ENCODE peak calls at places on chromosomes 7 and 10, in seven cellular contexts. One of them, this sample, is unnamed.
A peak's percentile ranks its signal among the peaks of the same experiment; 100 is the strongest.

GRCh38 chr10:128036011-128036615 is 90.1 kb downstream of the MKI67 start:
- DNase-seq in fibroblast of lung: no peak
- DNase-seq in tibial nerve: no peak
- DNase-seq in mammary epithelial cell: no peak
- DNase-seq in cardiac muscle cell: no peak
- DNase-seq in aorta: peak; percentile 34
- DNase-seq in heart left ventricle: no peak
- DNase-seq in this sample: no peak

GRCh38 chr7:111958889-111959288 is 247.3 kb downstream of the DOCK4 start:
- DNase-seq in aorta: no peak
- DNase-seq in heart left ventricle: no peak
- DNase-seq in cardiac muscle cell: no peak
- DNase-seq in tibial nerve: no peak
- DNase-seq in mammary epithelial cell: peak; percentile 30
- DNase-seq in fibroblast of lung: no peak
- DNase-seq in this sample: peak; percentile 74

GRCh38 chr7:150926066-150926465 is 52.1 kb downstream of the KCNH2 start:
- DNase-seq in aorta: no peak
- DNase-seq in fibroblast of lung: no peak
- DNase-seq in heart left ventricle: no peak
- DNase-seq in tibial nerve: no peak
- DNase-seq in mammary epithelial cell: no peak
- DNase-seq in cardiac muscle cell: no peak
- DNase-seq in this sample: no peak

GRCh38 chr10:29865700-29866355 is 193.6 kb downstream of the JCAD start:
- DNase-seq in mammary epithelial cell: peak; percentile 56
- DNase-seq in fibroblast of lung: no peak
- DNase-seq in aorta: no peak
- DNase-seq in heart left ventricle: no peak
- DNase-seq in cardiac muscle cell: no peak
- DNase-seq in tibial nerve: no peak
- DNase-seq in this sample: no peak

GRCh38 chr10:76553700-76554470 is 1083.7 kb downstream of the KCNMA1 start:
- DNase-seq in tibial nerve: no peak
- DNase-seq in mammary epithelial cell: no peak
- DNase-seq in cardiac muscle cell: peak; percentile 16
- DNase-seq in aorta: no peak
- DNase-seq in fibroblast of lung: no peak
- DNase-seq in heart left ventricle: no peak
- DNase-seq in this sample: peak; percentile 22

GRCh38 chr10:58796834-58797233 is 284.2 kb downstream of the BICC1 start:
- DNase-seq in mammary epithelial cell: no peak
- DNase-seq in cardiac muscle cell: no peak
- DNase-seq in tibial nerve: no peak
- DNase-seq in aorta: no peak
- DNase-seq in fibroblast of lung: no peak
- DNase-seq in heart left ventricle: no peak
- DNase-seq in this sample: no peak

GRCh38 chr10:74718208-74718607 is 108.2 kb upstream of the KAT6B start:
- DNase-seq in fibroblast of lung: no peak
- DNase-seq in mammary epithelial cell: no peak
- DNase-seq in cardiac muscle cell: no peak
- DNase-seq in heart left ventricle: no peak
- DNase-seq in tibial nerve: no peak
- DNase-seq in aorta: no peak
- DNase-seq in this sample: no peak

GRCh38 chr7:118072893-118073674 is 110.9 kb upstream of the LSM8 start:
- DNase-seq in mammary epithelial cell: peak; percentile 91
- DNase-seq in tibial nerve: no peak
- DNase-seq in heart left ventricle: no peak
- DNase-seq in fibroblast of lung: no peak
- DNase-seq in cardiac muscle cell: no peak
- DNase-seq in aorta: no peak
- DNase-seq in this sample: no peak

GRCh38 chr10:30434273-30435067 is 486 bp downstream of the MAP3K8 start:
- DNase-seq in cardiac muscle cell: peak; percentile 94
- DNase-seq in aorta: peak; percentile 96
- DNase-seq in heart left ventricle: peak; percentile 86
- DNase-seq in fibroblast of lung: peak; percentile 85
- DNase-seq in mammary epithelial cell: peak; percentile 69
- DNase-seq in tibial nerve: peak; percentile 86
- DNase-seq in this sample: peak; percentile 17

GRCh38 chr10:71771821-71772617 is 1.3 kb downstream of the VSIR start:
- DNase-seq in fibroblast of lung: peak; percentile 64
- DNase-seq in cardiac muscle cell: peak; percentile 88
- DNase-seq in aorta: peak; percentile 91
- DNase-seq in heart left ventricle: peak; percentile 84
- DNase-seq in mammary epithelial cell: peak; percentile 78
- DNase-seq in tibial nerve: no peak
- DNase-seq in this sample: no peak

GRCh38 chr10:103645141-103646054 is 151.9 kb downstream of the NEURL1 start:
- DNase-seq in tibial nerve: no peak
- DNase-seq in aorta: peak; percentile 91
- DNase-seq in cardiac muscle cell: peak; percentile 94
- DNase-seq in fibroblast of lung: peak; percentile 92
- DNase-seq in mammary epithelial cell: peak; percentile 73
- DNase-seq in heart left ventricle: peak; percentile 58
- DNase-seq in this sample: no peak

GRCh38 chr7:135683609-135684008 is 21.3 kb downstream of the STMP1 start:
- DNase-seq in cardiac muscle cell: no peak
- DNase-seq in aorta: no peak
- DNase-seq in fibroblast of lung: no peak
- DNase-seq in heart left ventricle: no peak
- DNase-seq in tibial nerve: no peak
- DNase-seq in mammary epithelial cell: peak; percentile 79
- DNase-seq in this sample: no peak

DNA sequence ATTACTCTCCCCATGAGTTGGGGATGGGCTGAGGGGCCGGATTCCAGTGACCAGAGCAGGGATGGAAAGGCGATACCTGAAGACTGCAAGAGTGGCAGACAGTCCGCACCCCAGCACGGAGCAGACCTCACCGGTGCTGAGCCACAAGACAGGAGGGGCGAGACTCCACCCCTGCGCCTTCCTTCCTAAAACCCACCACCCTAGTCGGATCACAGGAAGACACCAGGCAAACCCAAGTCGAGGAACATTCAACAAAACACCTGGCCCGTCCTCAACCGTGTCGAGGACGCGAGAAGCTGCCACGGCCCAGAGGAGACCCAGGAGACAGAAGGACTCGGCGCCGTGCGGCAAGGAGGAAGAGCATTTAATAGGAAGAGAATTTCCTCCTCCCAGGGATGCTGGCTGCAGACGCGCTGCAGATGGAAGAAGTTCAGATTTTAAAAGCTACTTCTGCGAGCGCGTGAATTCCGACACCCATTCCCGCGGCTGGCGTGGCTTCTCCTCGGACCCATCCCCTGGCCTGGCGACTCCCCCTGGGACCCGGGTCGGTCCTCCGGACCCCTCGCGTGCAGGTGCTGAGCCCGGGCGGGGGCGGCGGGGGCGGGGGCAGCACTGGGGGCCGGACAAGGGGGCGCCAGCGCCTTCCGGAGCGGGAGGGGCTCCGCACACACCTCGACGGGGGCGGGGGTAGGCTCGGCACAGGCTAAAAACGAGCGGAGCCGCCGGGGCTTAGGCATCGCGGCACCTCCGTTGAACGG is 573 bp upstream of the UTF1 start:
- DNase-seq in aorta: no peak
- DNase-seq in mammary epithelial cell: no peak
- DNase-seq in heart left ventricle: no peak
- DNase-seq in cardiac muscle cell: no peak
- DNase-seq in tibial nerve: no peak
- DNase-seq in fibroblast of lung: no peak
- DNase-seq in this sample: no peak
- H3K4me3 ChIP-seq in aorta: no peak overlapping the region
- H3K4me3 ChIP-seq in mammary epithelial cell: no peak overlapping the region
- H3K4me3 ChIP-seq in heart left ventricle: no peak overlapping the region
- H3K4me3 ChIP-seq in cardiac muscle cell: peak overlapping the region; percentile 12
- H3K4me3 ChIP-seq in tibial nerve: no peak overlapping the region
- H3K4me3 ChIP-seq in fibroblast of lung: no peak overlapping the region
- H3K4me3 ChIP-seq in this sample: no peak overlapping the region

DNA sequence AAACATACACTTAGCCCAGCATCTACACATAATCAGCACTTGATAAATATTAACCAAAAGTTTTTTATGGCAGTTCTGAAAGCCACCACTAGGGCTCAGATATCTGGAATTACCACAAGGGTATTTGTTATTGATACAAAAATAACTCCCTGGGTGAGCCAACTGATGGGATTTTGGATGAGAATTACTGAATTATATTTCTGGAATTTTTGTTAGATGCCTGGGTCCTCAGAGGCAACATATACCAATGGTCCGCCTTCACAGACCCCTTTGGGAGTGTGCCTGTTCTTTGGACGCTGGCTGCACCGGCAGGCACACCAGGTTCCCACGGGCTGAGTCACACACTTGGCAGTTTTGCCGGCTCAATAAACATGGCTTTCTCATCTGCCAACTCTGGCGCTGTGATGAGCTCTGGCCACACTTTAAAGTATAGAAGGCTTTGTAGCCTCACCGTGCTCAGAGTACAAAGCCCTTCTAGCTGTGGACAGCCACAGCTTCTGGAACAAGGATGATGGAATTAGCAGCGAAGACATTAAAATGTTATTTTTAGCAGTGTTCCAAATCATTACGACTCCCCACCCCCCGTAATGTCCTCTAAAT is 24.5 kb upstream of the EEPD1 start:
- DNase-seq in mammary epithelial cell: peak; percentile 83
- DNase-seq in cardiac muscle cell: peak; percentile 88
- DNase-seq in aorta: peak; percentile 91
- DNase-seq in tibial nerve: peak; percentile 52
- DNase-seq in heart left ventricle: peak; percentile 77
- DNase-seq in fibroblast of lung: peak; percentile 96
- DNase-seq in this sample: peak; percentile 75
- H3K4me1 ChIP-seq in mammary epithelial cell: no peaks in the 10 kb centered on the region
- H3K4me1 ChIP-seq in cardiac muscle cell: peaks cover 5% of the 10 kb centered on the region
- H3K4me1 ChIP-seq in aorta: peaks cover 8% of the 10 kb centered on the region
- H3K4me1 ChIP-seq in tibial nerve: no peaks in the 10 kb centered on the region
- H3K4me1 ChIP-seq in heart left ventricle: no peaks in the 10 kb centered on the region
- H3K4me1 ChIP-seq in fibroblast of lung: peaks cover 5% of the 10 kb centered on the region
- H3K4me1 ChIP-seq in this sample: no peaks in the 10 kb centered on the region

GRCh38 chr10:5268234-5268633 is 71.6 kb downstream of the AKR1C4 start:
- DNase-seq in cardiac muscle cell: no peak
- DNase-seq in tibial nerve: no peak
- DNase-seq in aorta: no peak
- DNase-seq in heart left ventricle: no peak
- DNase-seq in fibroblast of lung: no peak
- DNase-seq in mammary epithelial cell: no peak
- DNase-seq in this sample: no peak

GRCh38 chr10:5260828-5261227 is 64.2 kb downstream of the AKR1C4 start:
- DNase-seq in cardiac muscle cell: no peak
- DNase-seq in aorta: no peak
- DNase-seq in mammary epithelial cell: no peak
- DNase-seq in tibial nerve: no peak
- DNase-seq in heart left ventricle: no peak
- DNase-seq in fibroblast of lung: no peak
- DNase-seq in this sample: no peak

GRCh38 chr10:5266804-5267203 is 70.2 kb downstream of the AKR1C4 start:
- DNase-seq in fibroblast of lung: no peak
- DNase-seq in mammary epithelial cell: no peak
- DNase-seq in cardiac muscle cell: no peak
- DNase-seq in tibial nerve: no peak
- DNase-seq in aorta: no peak
- DNase-seq in heart left ventricle: no peak
- DNase-seq in this sample: no peak

GRCh38 chr10:5268743-5269142 is 72.1 kb downstream of the AKR1C4 start:
- DNase-seq in mammary epithelial cell: no peak
- DNase-seq in fibroblast of lung: peak; percentile 18
- DNase-seq in heart left ventricle: no peak
- DNase-seq in aorta: no peak
- DNase-seq in tibial nerve: no peak
- DNase-seq in cardiac muscle cell: no peak
- DNase-seq in this sample: no peak

DNA sequence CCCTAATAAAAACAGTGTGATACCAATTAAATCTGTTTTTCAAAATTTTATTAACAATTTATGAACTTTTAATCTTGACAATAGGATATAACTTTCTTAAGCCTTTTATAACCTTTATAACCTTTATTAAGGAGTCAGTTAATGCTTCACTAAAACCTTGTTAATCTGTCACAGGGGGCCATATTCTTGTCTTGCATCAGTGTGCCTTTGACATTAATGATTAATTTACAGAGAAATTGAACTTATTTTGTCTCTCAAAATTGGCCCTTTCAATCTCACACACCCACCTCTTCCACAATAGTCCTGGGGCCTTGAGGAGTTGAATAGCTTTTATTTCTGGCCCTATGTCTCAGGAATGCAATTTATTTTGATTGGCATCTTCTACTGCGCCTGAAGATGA is 68.5 kb downstream of the AKR1C4 start:
- DNase-seq in fibroblast of lung: no peak
- DNase-seq in aorta: no peak
- DNase-seq in tibial nerve: no peak
- DNase-seq in cardiac muscle cell: no peak
- DNase-seq in heart left ventricle: no peak
- DNase-seq in mammary epithelial cell: no peak
- DNase-seq in this sample: no peak
- H3K4me3 ChIP-seq in fibroblast of lung: no peak overlapping the region
- H3K4me3 ChIP-seq in aorta: no peak overlapping the region
- H3K4me3 ChIP-seq in tibial nerve: no peak overlapping the region
- H3K4me3 ChIP-seq in cardiac muscle cell: no peak overlapping the region
- H3K4me3 ChIP-seq in heart left ventricle: no peak overlapping the region
- H3K4me3 ChIP-seq in mammary epithelial cell: no peak overlapping the region
- H3K4me3 ChIP-seq in this sample: no peak overlapping the region

DNA sequence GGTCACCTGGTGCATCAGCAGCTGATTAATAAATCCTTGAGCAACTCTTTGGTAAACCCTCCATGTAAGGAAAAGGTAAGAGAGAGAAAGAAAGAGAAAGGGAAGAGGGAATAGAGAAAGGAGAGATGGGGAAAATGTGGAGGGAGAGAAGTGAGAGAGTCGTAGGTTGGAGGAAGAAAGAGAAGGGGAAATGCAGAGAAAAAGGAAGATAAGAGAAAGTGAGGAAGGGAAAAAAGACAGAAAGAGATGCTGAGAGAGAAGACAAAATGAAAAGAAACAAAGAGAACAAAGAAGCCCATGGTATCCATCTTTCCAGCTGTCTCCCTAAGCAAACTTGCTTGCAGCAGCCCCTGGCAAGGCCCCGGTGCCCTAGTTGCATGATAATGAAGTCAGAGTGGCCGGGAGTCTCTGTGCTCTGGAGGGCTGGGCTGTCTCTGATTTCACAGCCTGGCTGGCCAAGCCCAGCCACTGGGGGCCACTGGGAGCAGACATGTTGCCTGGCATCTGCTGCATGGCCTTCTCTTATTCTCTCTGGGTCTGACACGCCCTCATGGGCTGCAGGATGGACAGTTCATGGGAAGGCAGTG is 48.4 kb downstream of the PRR15 start:
- DNase-seq in aorta: no peak
- DNase-seq in fibroblast of lung: no peak
- DNase-seq in heart left ventricle: no peak
- DNase-seq in tibial nerve: no peak
- DNase-seq in mammary epithelial cell: no peak
- DNase-seq in cardiac muscle cell: no peak
- DNase-seq in this sample: no peak
- H3K4me1 ChIP-seq in aorta: no peaks in the 10 kb centered on the region
- H3K4me1 ChIP-seq in fibroblast of lung: peaks cover 2% of the 10 kb centered on the region
- H3K4me1 ChIP-seq in heart left ventricle: no peaks in the 10 kb centered on the region
- H3K4me1 ChIP-seq in tibial nerve: no peaks in the 10 kb centered on the region
- H3K4me1 ChIP-seq in mammary epithelial cell: peaks cover 39% of the 10 kb centered on the region
- H3K4me1 ChIP-seq in cardiac muscle cell: peaks cover 28% of the 10 kb centered on the region
- H3K4me1 ChIP-seq in this sample: no peaks in the 10 kb centered on the region

This sample was measured in BE2C.